ENCODE peak calls at places on chromosomes 12 and 14, in five cellular contexts. One of them, this sample, is unnamed.
A peak's percentile ranks its signal among the peaks of the same experiment; 100 is the strongest.

GRCh38 chr14:77573964-77574363 is 42.5 kb downstream of the SPTLC2 start:
- DNase-seq in fibroblast of lung: no peak
- DNase-seq in PC-9: no peak
- DNase-seq in cardiac muscle cell: no peak
- DNase-seq in thyroid gland: no peak
- DNase-seq in this sample: no peak

GRCh38 chr14:77133718-77134338 is 7.8 kb downstream of the ZDHHC22 start:
- DNase-seq in PC-9: peak; percentile 75
- DNase-seq in thyroid gland: peak; percentile 57
- DNase-seq in fibroblast of lung: peak; percentile 55
- DNase-seq in cardiac muscle cell: peak; percentile 75
- DNase-seq in this sample: peak; percentile 37

GRCh38 chr14:96247031-96247430 is 9.0 kb upstream of the BDKRB1 start:
- DNase-seq in fibroblast of lung: no peak
- DNase-seq in thyroid gland: no peak
- DNase-seq in cardiac muscle cell: no peak
- DNase-seq in PC-9: no peak
- DNase-seq in this sample: no peak

GRCh38 chr12:111584959-111585358 is 14.2 kb downstream of the ATXN2 start:
- DNase-seq in thyroid gland: no peak
- DNase-seq in PC-9: no peak
- DNase-seq in fibroblast of lung: no peak
- DNase-seq in cardiac muscle cell: peak; percentile 18
- DNase-seq in this sample: no peak

GRCh38 chr14:104139460-104140212 is 1.2 kb downstream of the KIF26A start:
- DNase-seq in thyroid gland: no peak
- DNase-seq in fibroblast of lung: no peak
- DNase-seq in cardiac muscle cell: no peak
- DNase-seq in PC-9: no peak
- DNase-seq in this sample: no peak

GRCh38 chr12:63942464-63943241 is 98.2 kb downstream of the SRGAP1 start:
- DNase-seq in thyroid gland: no peak
- DNase-seq in PC-9: no peak
- DNase-seq in fibroblast of lung: no peak
- DNase-seq in cardiac muscle cell: no peak
- DNase-seq in this sample: no peak

GRCh38 chr12:56896082-56896481 is 38.1 kb downstream of the SDR9C7 start:
- DNase-seq in cardiac muscle cell: no peak
- DNase-seq in fibroblast of lung: no peak
- DNase-seq in PC-9: no peak
- DNase-seq in thyroid gland: no peak
- DNase-seq in this sample: no peak

GRCh38 chr12:85445060-85445938 is 165.3 kb downstream of the ALX1 start:
- DNase-seq in cardiac muscle cell: no peak
- DNase-seq in thyroid gland: no peak
- DNase-seq in fibroblast of lung: no peak
- DNase-seq in PC-9: no peak
- DNase-seq in this sample: peak; percentile 66

GRCh38 chr12:93990832-93991748 is 157.3 kb upstream of the PLXNC1 start:
- DNase-seq in thyroid gland: peak; percentile 24
- DNase-seq in fibroblast of lung: peak; percentile 64
- DNase-seq in cardiac muscle cell: peak; percentile 72
- DNase-seq in PC-9: no peak
- DNase-seq in this sample: no peak

GRCh38 chr14:20606190-20606901 is 15.2 kb upstream of the RNASE12 start:
- DNase-seq in thyroid gland: peak; percentile 40
- DNase-seq in cardiac muscle cell: peak; percentile 71
- DNase-seq in PC-9: peak; percentile 21
- DNase-seq in fibroblast of lung: no peak
- DNase-seq in this sample: no peak

GRCh38 chr14:69321601-69322330 is 61.8 kb downstream of the GALNT16 start:
- DNase-seq in fibroblast of lung: no peak
- DNase-seq in PC-9: no peak
- DNase-seq in thyroid gland: no peak
- DNase-seq in cardiac muscle cell: peak; percentile 7
- DNase-seq in this sample: no peak

GRCh38 chr12:1184402-1184801 is 193.4 kb downstream of the ERC1 start:
- DNase-seq in PC-9: no peak
- DNase-seq in fibroblast of lung: peak; percentile 51
- DNase-seq in cardiac muscle cell: no peak
- DNase-seq in thyroid gland: no peak
- DNase-seq in this sample: no peak

GRCh38 chr14:72636094-72636493 is 257.8 kb downstream of the DPF3 start:
- DNase-seq in PC-9: no peak
- DNase-seq in cardiac muscle cell: no peak
- DNase-seq in fibroblast of lung: no peak
- DNase-seq in thyroid gland: no peak
- DNase-seq in this sample: no peak

GRCh38 chr14:92404938-92405337 is 82.0 kb downstream of the SLC24A4 start:
- DNase-seq in PC-9: no peak
- DNase-seq in fibroblast of lung: no peak
- DNase-seq in cardiac muscle cell: no peak
- DNase-seq in thyroid gland: no peak
- DNase-seq in this sample: no peak

GRCh38 chr12:67795235-67795634 is 146.7 kb downstream of the DYRK2 start:
- DNase-seq in fibroblast of lung: no peak
- DNase-seq in thyroid gland: no peak
- DNase-seq in cardiac muscle cell: no peak
- DNase-seq in PC-9: no peak
- DNase-seq in this sample: no peak

GRCh38 chr12:52667509-52667908 is 12.7 kb downstream of the KRT1 start:
- DNase-seq in thyroid gland: no peak
- DNase-seq in PC-9: no peak
- DNase-seq in cardiac muscle cell: no peak
- DNase-seq in fibroblast of lung: no peak
- DNase-seq in this sample: no peak

GRCh38 chr12:25926536-25926935 is 31.9 kb upstream of the RASSF8 start:
- DNase-seq in cardiac muscle cell: no peak
- DNase-seq in PC-9: no peak
- DNase-seq in fibroblast of lung: no peak
- DNase-seq in thyroid gland: no peak
- DNase-seq in this sample: no peak

GRCh38 chr14:21933681-21934080 is 260.1 kb upstream of the OR4E1 start:
- DNase-seq in cardiac muscle cell: no peak
- DNase-seq in thyroid gland: no peak
- DNase-seq in fibroblast of lung: no peak
- DNase-seq in PC-9: no peak
- DNase-seq in this sample: no peak

GRCh38 chr14:76762617-76763361 is 1.5 kb downstream of the VASH1 start:
- DNase-seq in fibroblast of lung: no peak
- DNase-seq in cardiac muscle cell: no peak
- DNase-seq in thyroid gland: no peak
- DNase-seq in PC-9: no peak
- DNase-seq in this sample: no peak

GRCh38 chr12:75444444-75445136 is 36.0 kb upstream of the GLIPR1 start:
- DNase-seq in cardiac muscle cell: peak; percentile 31
- DNase-seq in thyroid gland: no peak
- DNase-seq in PC-9: peak; percentile 6
- DNase-seq in fibroblast of lung: peak; percentile 80
- DNase-seq in this sample: no peak

GRCh38 chr12:20050166-20050565 is 318.2 kb upstream of the PDE3A start:
- DNase-seq in thyroid gland: no peak
- DNase-seq in fibroblast of lung: peak; percentile 42
- DNase-seq in cardiac muscle cell: peak; percentile 69
- DNase-seq in PC-9: no peak
- DNase-seq in this sample: no peak

GRCh38 chr12:96197503-96198272 is 3.5 kb downstream of the ELK3 start:
- DNase-seq in PC-9: no peak
- DNase-seq in cardiac muscle cell: peak; percentile 87
- DNase-seq in thyroid gland: no peak
- DNase-seq in fibroblast of lung: peak; percentile 97
- DNase-seq in this sample: peak; percentile 89

GRCh38 chr14:33508663-33509062 is 442.2 kb downstream of the EGLN3 start:
- DNase-seq in cardiac muscle cell: no peak
- DNase-seq in thyroid gland: no peak
- DNase-seq in PC-9: no peak
- DNase-seq in fibroblast of lung: peak; percentile 21
- DNase-seq in this sample: no peak

GRCh38 chr12:27969901-27970390 is 2.6 kb downstream of the PTHLH start:
- DNase-seq in PC-9: peak; percentile 89
- DNase-seq in thyroid gland: peak; percentile 69
- DNase-seq in fibroblast of lung: peak; percentile 80
- DNase-seq in cardiac muscle cell: peak; percentile 73
- DNase-seq in this sample: no peak

GRCh38 chr14:102902523-102903247 is 19.8 kb upstream of the AMN start:
- DNase-seq in thyroid gland: no peak
- DNase-seq in fibroblast of lung: no peak
- DNase-seq in PC-9: no peak
- DNase-seq in cardiac muscle cell: no peak
- DNase-seq in this sample: no peak

GRCh38 chr14:102901633-102902032 is 20.8 kb upstream of the AMN start:
- DNase-seq in PC-9: no peak
- DNase-seq in thyroid gland: no peak
- DNase-seq in cardiac muscle cell: no peak
- DNase-seq in fibroblast of lung: no peak
- DNase-seq in this sample: no peak

GRCh38 chr14:102903889-102904512 is 18.5 kb upstream of the AMN start:
- DNase-seq in cardiac muscle cell: no peak
- DNase-seq in PC-9: no peak
- DNase-seq in fibroblast of lung: no peak
- DNase-seq in thyroid gland: no peak
- DNase-seq in this sample: no peak

GRCh38 chr14:102902086-102902485 is 20.4 kb upstream of the AMN start:
- DNase-seq in thyroid gland: no peak
- DNase-seq in PC-9: no peak
- DNase-seq in fibroblast of lung: no peak
- DNase-seq in cardiac muscle cell: no peak
- DNase-seq in this sample: no peak

DNA sequence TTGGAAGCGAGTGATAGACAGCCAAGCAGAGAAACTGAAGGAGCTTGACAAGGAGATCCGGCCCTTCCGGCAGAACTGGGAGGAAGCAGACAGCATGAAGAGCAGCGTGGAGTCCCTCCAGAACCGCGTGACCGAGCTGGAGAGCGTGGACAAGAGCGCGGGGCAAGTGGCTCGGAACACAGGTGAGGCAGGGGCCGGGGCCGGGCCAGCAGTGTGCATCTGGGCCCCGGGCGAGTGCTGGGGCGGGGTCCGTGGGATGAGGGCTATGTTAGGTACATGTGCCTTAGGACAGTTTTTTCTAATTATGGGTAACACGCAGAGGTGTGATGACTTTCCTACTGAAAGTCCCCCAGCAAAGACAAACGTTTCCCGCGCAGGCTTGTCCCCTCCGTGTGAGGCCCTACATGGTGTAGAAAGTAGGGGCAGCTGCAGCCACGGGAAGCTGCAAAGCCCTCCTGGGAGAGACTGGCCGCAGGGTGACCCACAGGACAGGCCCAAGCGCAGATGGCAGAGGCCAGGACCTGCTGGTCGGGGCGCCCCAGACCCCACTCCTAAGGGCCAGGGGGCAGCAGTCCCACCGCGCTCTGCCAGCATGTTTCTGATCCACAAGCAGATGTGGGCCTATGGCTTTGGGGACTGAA is 19.1 kb upstream of the AMN start:
- DNase-seq in fibroblast of lung: no peak
- DNase-seq in PC-9: no peak
- DNase-seq in cardiac muscle cell: no peak
- DNase-seq in thyroid gland: peak; percentile 86
- DNase-seq in this sample: no peak
- H3K36me3 ChIP-seq in fibroblast of lung: peaks cover 3% of the 10 kb centered on the region
- H3K36me3 ChIP-seq in PC-9: peaks cover 9% of the 10 kb centered on the region
- H3K36me3 ChIP-seq in cardiac muscle cell: peaks cover 7% of the 10 kb centered on the region
- H3K36me3 ChIP-seq in thyroid gland: no peaks in the 10 kb centered on the region
- H3K36me3 ChIP-seq in this sample: no peaks in the 10 kb centered on the region

GRCh38 chr14:97301931-97302559 is 504.9 kb downstream of the VRK1 start:
- DNase-seq in thyroid gland: no peak
- DNase-seq in PC-9: no peak
- DNase-seq in fibroblast of lung: no peak
- DNase-seq in cardiac muscle cell: no peak
- DNase-seq in this sample: no peak

GRCh38 chr14:97295108-97295710 is 498.0 kb downstream of the VRK1 start:
- DNase-seq in thyroid gland: no peak
- DNase-seq in fibroblast of lung: no peak
- DNase-seq in PC-9: no peak
- DNase-seq in cardiac muscle cell: no peak
- DNase-seq in this sample: no peak

GRCh38 chr14:97298775-97299174 is 501.6 kb downstream of the VRK1 start:
- DNase-seq in thyroid gland: no peak
- DNase-seq in PC-9: no peak
- DNase-seq in cardiac muscle cell: no peak
- DNase-seq in fibroblast of lung: no peak
- DNase-seq in this sample: no peak

GRCh38 chr14:97298331-97298730 is 501.1 kb downstream of the VRK1 start:
- DNase-seq in fibroblast of lung: no peak
- DNase-seq in thyroid gland: no peak
- DNase-seq in PC-9: no peak
- DNase-seq in cardiac muscle cell: no peak
- DNase-seq in this sample: no peak

DNA sequence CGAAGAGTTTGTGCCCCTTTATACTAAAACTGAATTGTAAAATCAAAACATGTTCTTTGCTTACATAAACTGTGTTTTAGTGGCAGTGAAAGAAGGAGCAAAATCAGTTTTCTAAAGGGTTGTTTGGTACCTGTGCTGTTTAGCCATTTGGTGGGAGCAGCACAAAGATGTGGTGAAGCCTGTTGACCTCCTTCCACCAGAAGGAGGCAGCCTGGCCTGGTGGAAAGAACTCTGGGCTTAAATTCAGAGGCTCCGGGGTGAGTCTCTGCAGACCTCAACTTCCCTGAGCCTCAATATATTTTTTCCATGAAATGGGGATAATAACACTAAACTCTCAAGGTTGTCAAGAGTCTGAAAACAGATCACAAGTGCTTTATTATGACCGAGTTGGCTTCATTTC is 502.5 kb downstream of the VRK1 start:
- DNase-seq in fibroblast of lung: no peak
- DNase-seq in cardiac muscle cell: no peak
- DNase-seq in PC-9: no peak
- DNase-seq in thyroid gland: no peak
- DNase-seq in this sample: no peak
- H3K27me3 ChIP-seq in fibroblast of lung: no peaks in the 10 kb centered on the region
- H3K27me3 ChIP-seq in cardiac muscle cell: no peaks in the 10 kb centered on the region
- H3K27me3 ChIP-seq in PC-9: peaks cover 42% of the 10 kb centered on the region
- H3K27me3 ChIP-seq in thyroid gland: peaks cover 4% of the 10 kb centered on the region
- H3K27me3 ChIP-seq in this sample: no peaks in the 10 kb centered on the region

GRCh38 chr12:119988440-119988787 is 622 bp upstream of the BICDL1 start:
- DNase-seq in fibroblast of lung: peak; percentile 60
- DNase-seq in cardiac muscle cell: peak; percentile 31
- DNase-seq in thyroid gland: no peak
- DNase-seq in PC-9: no peak
- DNase-seq in this sample: no peak
- TF ChIP-seq CTCF in fibroblast of lung: no peak
- TF ChIP-seq CTCF in cardiac muscle cell: peak; percentile 26
- TF ChIP-seq CTCF in thyroid gland: no peak
- TF ChIP-seq CTCF in PC-9: peak; percentile 57
- TF ChIP-seq CTCF in this sample: peak; percentile 39

DNA sequence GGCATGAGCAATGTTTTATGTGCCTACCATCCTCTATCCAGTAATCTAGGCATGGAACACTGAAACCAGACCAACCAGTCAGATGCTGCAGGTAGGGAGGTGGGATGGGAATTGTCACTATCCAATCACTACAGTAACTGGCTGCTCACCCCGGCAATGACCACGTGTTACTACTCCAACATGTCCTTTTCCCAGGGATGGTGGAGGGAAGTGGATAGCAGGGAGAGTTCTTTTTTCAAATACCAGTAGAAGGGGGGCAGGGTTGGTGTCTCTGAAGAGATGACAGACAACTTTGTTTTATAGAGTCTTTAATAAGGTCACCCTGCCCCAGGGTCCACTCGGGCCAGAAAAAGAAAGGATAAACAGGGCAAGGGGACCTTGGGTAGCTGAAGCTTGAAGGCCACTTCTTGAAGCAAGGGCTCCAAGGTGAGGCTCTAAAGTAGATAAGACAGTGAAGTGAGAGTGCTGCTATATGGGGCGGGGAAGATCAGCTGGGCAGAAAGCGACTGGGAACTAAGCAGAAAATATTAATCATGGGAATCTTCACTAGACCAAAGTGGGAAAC is 14.7 kb upstream of the CDH24 start:
- DNase-seq in thyroid gland: peak; percentile 28
- DNase-seq in cardiac muscle cell: no peak
- DNase-seq in PC-9: peak; percentile 40
- DNase-seq in fibroblast of lung: no peak
- DNase-seq in this sample: no peak
- H3K36me3 ChIP-seq in thyroid gland: peaks cover 59% of the 10 kb centered on the region
- H3K36me3 ChIP-seq in cardiac muscle cell: peaks cover 34% of the 10 kb centered on the region
- H3K36me3 ChIP-seq in PC-9: peaks cover 17% of the 10 kb centered on the region
- H3K36me3 ChIP-seq in fibroblast of lung: peaks cover 22% of the 10 kb centered on the region
- H3K36me3 ChIP-seq in this sample: peaks cover 11% of the 10 kb centered on the region